ENCODE peak calls at places on chromosomes 1 and 21, in five cellular contexts. U, L, E, I and A are unnamed samples.

GRCh38 chr1:218374401-218374848 is 29.3 kb downstream of the TGFB2 start:
- DNase-seq in E (no peak), U (no peak), L (peak), I (no peak), A (no peak)

GRCh38 chr1:8004803-8005573 is 21.1 kb downstream of the ERRFI1 start:
- DNase-seq in L (peak), U (no peak), E (peak), I (peak), A (no peak)

GRCh38 chr1:240280560-240281322 is 189.1 kb downstream of the FMN2 start:
- DNase-seq in E (no peak), U (no peak), L (no peak), I (no peak), A (no peak)

GRCh38 chr1:58983633-58984301 is 199.9 kb upstream of the JUN start:
- DNase-seq in E (peak), L (no peak), I (no peak), U (no peak), A (no peak)

GRCh38 chr1:9371391-9371935 is 78.8 kb downstream of the SPSB1 start:
- DNase-seq in I (peak), L (peak), E (peak), U (no peak), A (no peak)

GRCh38 chr1:107926436-107927080 is 38.4 kb downstream of the VAV3 start:
- DNase-seq in E (no peak), I (no peak), L (no peak), U (no peak), A (no peak)

GRCh38 chr1:5906116-5906515 is 86.1 kb downstream of the NPHP4 start:
- DNase-seq in L (no peak), E (no peak), U (no peak), I (no peak), A (no peak)

GRCh38 chr1:102699524-102699923 is 408.8 kb downstream of the COL11A1 start:
- DNase-seq in I (no peak), E (no peak), L (no peak), U (no peak), A (no peak)

GRCh38 chr1:31263408-31263807 is 23.7 kb upstream of the NKAIN1 start:
- DNase-seq in U (no peak), E (no peak), I (no peak), L (no peak), A (no peak)

GRCh38 chr1:210201671-210202070 is 30.9 kb upstream of the SERTAD4 start:
- DNase-seq in U (no peak), E (peak), I (no peak), L (peak), A (no peak)

GRCh38 chr21:16522512-16522911 is 792.7 kb downstream of the USP25 start:
- DNase-seq in U (no peak), I (no peak), E (peak), L (peak), A (no peak)

GRCh38 chr1:109874445-109874844 is 36.2 kb upstream of the CSF1 start:
- DNase-seq in L (no peak), I (no peak), E (no peak), U (no peak), A (no peak)

GRCh38 chr1:45014403-45015028 is 2.5 kb downstream of the UROD start:
- DNase-seq in L (peak), I (peak), E (peak), U (peak), A (peak)

GRCh38 chr21:32802954-32803353 is 31.4 kb upstream of the PAXBP1 start:
- DNase-seq in I (no peak), E (no peak), U (no peak), L (no peak), A (no peak)

GRCh38 chr1:45397285-45397684 is 57.0 kb upstream of the MUTYH start:
- DNase-seq in I (no peak), E (no peak), U (no peak), L (no peak), A (no peak)

GRCh38 chr1:201355471-201355870 is 22.0 kb downstream of the TNNT2 start:
- DNase-seq in I (no peak), U (no peak), L (no peak), E (no peak), A (no peak)

GRCh38 chr1:53134961-53135734 is 7.3 kb downstream of the SLC1A7 start:
- DNase-seq in L (no peak), I (peak), U (no peak), E (peak), A (no peak)

GRCh38 chr1:104195395-104195794 is 445.7 kb downstream of the AMY1C start:
- DNase-seq in E (peak), L (no peak), U (no peak), I (no peak), A (no peak)

GRCh38 chr21:38380391-38381137 is 117.7 kb downstream of the ERG start:
- DNase-seq in E (peak), U (no peak), L (peak), I (no peak), A (no peak)

GRCh38 chr1:77220687-77221463 is 1.6 kb upstream of the PIGK start:
- DNase-seq in I (no peak), L (peak), U (no peak), E (peak), A (no peak)

GRCh38 chr1:84407524-84408318 is 9.4 kb downstream of the DNASE2B start:
- DNase-seq in E (no peak), U (no peak), L (no peak), I (no peak), A (no peak)

GRCh38 chr1:113770031-113770430 is 10.7 kb upstream of the PHTF1 start:
- DNase-seq in I (no peak), E (no peak), U (no peak), L (no peak), A (no peak)

GRCh38 chr1:46295306-46295705 is 8.1 kb downstream of the LRRC41 start:
- DNase-seq in E (no peak), L (no peak), I (no peak), U (no peak), A (no peak)

GRCh38 chr1:180611016-180611930 is 20.5 kb upstream of the XPR1 start:
- DNase-seq in E (peak), I (peak), U (no peak), L (peak), A (no peak)

GRCh38 chr1:230243583-230244377 is 176.7 kb downstream of the GALNT2 start:
- DNase-seq in I (no peak), U (no peak), E (peak), L (peak), A (no peak)

GRCh38 chr1:13947658-13948057 is 247.7 kb downstream of the PRDM2 start:
- DNase-seq in E (no peak), L (no peak), I (no peak), U (no peak), A (no peak)

GRCh38 chr1:19390166-19390850 is 78.2 kb downstream of the SLC66A1 start:
- DNase-seq in L (no peak), U (no peak), E (no peak), I (no peak), A (no peak)

GRCh38 chr1:70264875-70265274 is 43.7 kb downstream of the SRSF11 start:
- DNase-seq in E (no peak), L (no peak), I (no peak), U (no peak), A (no peak)

GRCh38 chr1:23168079-23168461 is 586 bp downstream of the LUZP1 start:
- DNase-seq in E (no peak), U (peak), L (no peak), I (peak), A (peak)

GRCh38 chr1:115184951-115185331 is 95.6 kb upstream of the TSPAN2 start:
- DNase-seq in L (peak), I (no peak), U (no peak), E (peak), A (no peak)

GRCh38 chr1:229109320-229109761 is 161.6 kb upstream of the RAB4A start:
- DNase-seq in I (no peak), U (no peak), L (no peak), E (no peak), A (no peak)